ENCODE peak calls at places on chromosomes 13 and 19, in ten cellular contexts. D is body of pancreas; L is IMR-90; P is AG09309; G is CD8-positive, alpha-beta T cell; K is stomach; N is bronchial epithelial cell; Q is fibroblast of lung; M is endodermal cell; J is cardiac muscle cell. T is an unnamed sample.

GRCh38 chr13:73365240-73365639 is 306.4 kb downstream of the KLF5 start:
- DNase-seq in D (no peak), L (no peak), P (no peak), G (no peak), K (no peak), N (no peak), Q (no peak), M (no peak), J (no peak), T (no peak)

GRCh38 chr19:51921949-51922348 is 5.3 kb upstream of the ZNF613 start:
- DNase-seq in D (no peak), L (no peak), P (no peak), G (no peak), K (no peak), N (no peak), Q (no peak), M (peak), J (no peak), T (no peak)

GRCh38 chr19:41990028-41990427 is 4.0 kb downstream of the ATP1A3 start:
- DNase-seq in D (no peak), L (no peak), P (no peak), G (no peak), K (no peak), N (no peak), Q (no peak), M (no peak), J (no peak), T (no peak)

GRCh38 chr19:10887616-10888367 is 16.4 kb downstream of the CARM1 start:
- DNase-seq in D (no peak), L (no peak), P (no peak), G (no peak), K (no peak), N (peak), Q (no peak), M (peak), J (no peak), T (no peak)

GRCh38 chr19:39277598-39277997 is 9.4 kb downstream of the IFNL2 start:
- DNase-seq in D (no peak), L (no peak), P (no peak), G (no peak), K (no peak), N (peak), Q (no peak), M (no peak), J (peak), T (peak)

GRCh38 chr19:54029930-54030490 is 33.7 kb downstream of the VSTM1 start:
- DNase-seq in D (peak), L (peak), P (peak), G (peak), K (peak), N (peak), Q (peak), M (peak), J (peak), T (peak)

GRCh38 chr19:55616395-55616875 is 7.9 kb downstream of the ZNF784 start:
- DNase-seq in D (no peak), L (no peak), P (no peak), G (no peak), K (no peak), N (no peak), Q (no peak), M (no peak), J (no peak), T (no peak)

GRCh38 chr13:97844151-97844550 is 109.3 kb upstream of the IPO5 start:
- DNase-seq in D (no peak), L (no peak), P (no peak), G (no peak), K (no peak), N (peak), Q (no peak), M (no peak), J (no peak), T (no peak)

GRCh38 chr19:33472696-33473624 is 48.6 kb downstream of the PEPD start:
- DNase-seq in D (no peak), L (peak), P (peak), G (no peak), K (no peak), N (peak), Q (peak), M (peak), J (peak), T (peak)

GRCh38 chr13:102597029-102598015 is 536 bp downstream of the TPP2 start:
- DNase-seq in D (peak), L (peak), P (no peak), G (peak), K (no peak), N (no peak), Q (peak), M (peak), J (peak), T (peak)

GRCh38 chr13:46804391-46804815 is 7.4 kb upstream of the ESD start:
- DNase-seq in D (no peak), L (peak), P (peak), G (no peak), K (no peak), N (peak), Q (peak), M (no peak), J (peak), T (peak)

GRCh38 chr19:55484571-55485438 is at the start of gene NAT14:
- DNase-seq in D (peak), L (peak), P (no peak), G (peak), K (peak), N (no peak), Q (peak), M (peak), J (peak), T (peak)

GRCh38 chr13:113657851-113658741 is at the start of gene ATP4B:
- DNase-seq in D (peak), L (no peak), P (no peak), G (no peak), K (peak), N (no peak), Q (no peak), M (peak), J (no peak), T (no peak)

GRCh38 chr13:44007451-44007850 is 127.7 kb downstream of the LACC1 start:
- DNase-seq in D (no peak), L (no peak), P (no peak), G (no peak), K (no peak), N (no peak), Q (no peak), M (no peak), J (peak), T (no peak)

GRCh38 chr19:40962460-40962961 is 28.6 kb upstream of the CYP2B6 start:
- DNase-seq in D (no peak), L (no peak), P (peak), G (no peak), K (no peak), N (no peak), Q (peak), M (no peak), J (peak), T (peak)

GRCh38 chr13:32206097-32206740 is 108.9 kb downstream of the ZAR1L start:
- DNase-seq in D (no peak), L (peak), P (no peak), G (no peak), K (no peak), N (peak), Q (no peak), M (no peak), J (peak), T (peak)

GRCh38 chr13:34300559-34300958 is 482.6 kb downstream of the RFC3 start:
- DNase-seq in D (no peak), L (no peak), P (no peak), G (no peak), K (no peak), N (peak), Q (peak), M (no peak), J (no peak), T (peak)

GRCh38 chr19:35427187-35427586 is 20.9 kb upstream of the FFAR2 start:
- DNase-seq in D (peak), L (no peak), P (no peak), G (no peak), K (no peak), N (no peak), Q (no peak), M (no peak), J (no peak), T (no peak)

GRCh38 chr19:50230379-50231351 is 27.2 kb downstream of the MYH14 start:
- DNase-seq in D (no peak), L (no peak), P (no peak), G (no peak), K (no peak), N (no peak), Q (no peak), M (peak), J (no peak), T (no peak)
- H3K4me3 ChIP-seq in D (no peak), L (no peak), P (no peak), G (no peak), K (no peak), N (no peak), Q (no peak), M (no peak), J (no peak), T (no peak)

DNA sequence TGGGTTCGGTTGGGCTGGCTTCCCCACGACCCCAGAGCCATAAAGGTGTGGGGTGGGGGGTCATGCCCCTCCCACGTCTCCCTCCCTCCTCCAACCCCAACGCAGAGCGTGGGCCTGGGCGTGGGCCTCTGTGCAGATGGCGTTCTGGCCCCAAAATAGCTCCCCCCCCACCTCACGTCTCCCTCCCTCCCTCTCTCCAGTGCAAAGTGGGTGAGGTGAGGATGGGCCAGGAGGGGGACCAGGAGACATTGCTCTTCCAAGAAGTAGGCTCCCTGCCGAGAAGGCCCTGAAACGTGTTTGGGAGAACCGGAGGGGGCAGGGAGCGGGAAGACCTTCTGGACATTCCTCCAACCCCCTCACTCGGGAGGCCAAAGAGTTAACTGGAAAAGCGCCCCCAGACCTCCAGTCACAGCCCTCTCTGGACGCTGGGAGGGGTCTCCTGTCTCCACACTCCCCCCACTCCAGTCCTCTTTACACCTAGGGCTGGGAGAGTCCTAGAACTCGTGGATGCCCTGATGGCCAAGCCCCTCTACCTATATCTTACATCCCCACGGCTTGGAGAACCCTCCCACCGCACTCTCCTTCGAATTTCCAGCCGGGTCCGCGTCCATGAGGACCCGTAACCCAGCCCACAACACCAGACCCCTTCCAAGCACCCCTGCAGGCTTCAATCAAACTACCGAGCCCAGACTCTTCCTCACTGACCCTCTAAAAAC is 855 bp downstream of the UNC13A start:
- DNase-seq in D (no peak), L (no peak), P (no peak), G (no peak), K (no peak), N (no peak), Q (no peak), M (peak), J (no peak), T (no peak)
- H3K4me3 ChIP-seq in D (no peak), L (no peak), P (peak), G (no peak), K (peak), N (no peak), Q (no peak), M (peak), J (peak), T (peak)

GRCh38 chr19:46784262-46785053 is 3.9 kb downstream of the SLC1A5 start:
- DNase-seq in D (peak), L (peak), P (peak), G (no peak), K (peak), N (peak), Q (peak), M (peak), J (peak), T (peak)
- H3K4me3 ChIP-seq in D (no peak), L (peak), P (peak), G (peak), K (peak), N (peak), Q (peak), M (peak), J (no peak), T (peak)

GRCh38 chr19:3366104-3366760 is at the start of gene NFIC:
- DNase-seq in D (peak), L (peak), P (peak), G (no peak), K (peak), N (no peak), Q (peak), M (peak), J (peak), T (peak)

GRCh38 chr19:3366761-3367571 is 583 bp downstream of the NFIC start:
- DNase-seq in D (peak), L (no peak), P (no peak), G (no peak), K (no peak), N (no peak), Q (no peak), M (peak), J (peak), T (peak)

GRCh38 chr19:3365093-3365446 is 1.3 kb upstream of the NFIC start:
- DNase-seq in D (no peak), L (no peak), P (no peak), G (no peak), K (no peak), N (no peak), Q (no peak), M (no peak), J (no peak), T (no peak)

GRCh38 chr19:3364501-3364858 is 1.9 kb upstream of the NFIC start:
- DNase-seq in D (no peak), L (no peak), P (no peak), G (no peak), K (no peak), N (no peak), Q (no peak), M (no peak), J (no peak), T (no peak)

GRCh38 chr19:3365447-3366103 is 808 bp upstream of the NFIC start:
- DNase-seq in D (peak), L (peak), P (no peak), G (no peak), K (peak), N (no peak), Q (peak), M (no peak), J (peak), T (peak)
- H3K4me3 ChIP-seq in D (peak), L (peak), P (peak), G (no peak), K (peak), N (peak), Q (peak), M (no peak), J (peak), T (peak)

T was measured in choroid plexus epithelial cell.